ENCODE peak calls at places on chromosomes 12 and 14, in seven cellular contexts. A, H, G, Y, M, N and Q are unnamed samples.
A peak's percentile ranks its signal among the peaks of the same experiment; 100 is the strongest.

GRCh38 chr12:80099259-80099658 is at the start of gene OTOGL:
- DNase-seq in G (no peak), N (no peak), Y (no peak), A (no peak), M (no peak), H (no peak), Q (no peak)

GRCh38 chr12:59742831-59743230 is 147.0 kb downstream of the SLC16A7 start:
- DNase-seq in H (no peak), N (no peak), Y (no peak), M (no peak), A (no peak), G (peak; percentile 55), Q (no peak)

GRCh38 chr12:9636807-9637206 is 29.1 kb upstream of the KLRB1 start:
- DNase-seq in A (no peak), N (no peak), Y (no peak), G (no peak), M (no peak), H (no peak), Q (no peak)

GRCh38 chr12:31991815-31992214 is 32.6 kb downstream of the RESF1 start:
- DNase-seq in A (no peak), Y (no peak), N (no peak), H (no peak), G (no peak), M (no peak), Q (no peak)

GRCh38 chr14:76257111-76257803 is 105.5 kb downstream of the GPATCH2L start:
- DNase-seq in G (no peak), Y (no peak), H (no peak), A (no peak), N (no peak), M (no peak), Q (peak; percentile 24)

GRCh38 chr12:65885312-65885711 is 61.0 kb downstream of the HMGA2 start:
- DNase-seq in M (no peak), G (peak; percentile 49), Y (no peak), N (no peak), A (no peak), H (no peak), Q (no peak)

GRCh38 chr12:90953956-90954421 is 987 bp downstream of the CCER1 start:
- DNase-seq in Y (no peak), N (no peak), H (no peak), M (no peak), A (no peak), G (no peak), Q (no peak)

GRCh38 chr12:56257491-56258067 is 605 bp downstream of the ANKRD52 start:
- DNase-seq in G (no peak), M (peak; percentile 75), Y (peak; percentile 64), N (no peak), A (peak; percentile 7), H (peak; percentile 61), Q (no peak)

GRCh38 chr14:102873546-102874061 is 48.9 kb upstream of the AMN start:
- DNase-seq in A (no peak), G (no peak), Y (no peak), N (no peak), M (no peak), H (no peak), Q (no peak)

GRCh38 chr12:108838194-108839010 is 19.0 kb downstream of the SSH1 start:
- DNase-seq in G (peak; percentile 99), N (peak; percentile 67), Y (no peak), H (peak; percentile 95), A (no peak), M (peak; percentile 32), Q (peak; percentile 56)

GRCh38 chr12:75633789-75634188 is 122.4 kb upstream of the KRR1 start:
- DNase-seq in G (no peak), H (no peak), N (no peak), A (no peak), M (no peak), Y (no peak), Q (no peak)

GRCh38 chr12:104494137-104494815 is 37.5 kb downstream of the CHST11 start:
- DNase-seq in N (no peak), H (no peak), A (no peak), Y (peak; percentile 80), G (no peak), M (no peak), Q (no peak)

GRCh38 chr12:10612954-10613333 is 465 bp downstream of the MAGOHB start:
- DNase-seq in H (no peak), A (peak; percentile 44), G (peak; percentile 1), Y (no peak), M (peak; percentile 13), N (no peak), Q (no peak)